ENCODE peak calls at places on chromosomes 2 and 18, in seven cellular contexts. J is choroid plexus epithelial cell, O is fibroblast of pulmonary artery, L is mesendoderm, T is bronchial epithelial cell, X is NCI-H2081, U is activated T-cell treated with anti-CD3 and anti-CD28 coated beads for 1 hour. Y is an unnamed sample.

GRCh38 chr2:178194600-178195389 is 483 bp downstream of the OSBPL6 start:
- DNase-seq in J (peak), O (peak), L (peak), T (peak), X (peak), U (no peak), Y (peak)

GRCh38 chr2:239608723-239609122 is 207.9 kb upstream of the HDAC4 start:
- DNase-seq in J (no peak), O (no peak), L (no peak), T (no peak), X (no peak), U (no peak), Y (no peak)

GRCh38 chr2:191604154-191604553 is 73.8 kb upstream of the NABP1 start:
- DNase-seq in J (no peak), O (no peak), L (no peak), T (no peak), X (no peak), U (no peak), Y (no peak)

GRCh38 chr2:168338803-168339437 is 91.5 kb upstream of the STK39 start:
- DNase-seq in J (no peak), O (no peak), L (no peak), T (no peak), X (no peak), U (no peak), Y (no peak)

GRCh38 chr18:49651033-49651432 is 89.2 kb downstream of the LIPG start:
- DNase-seq in J (no peak), O (no peak), L (no peak), T (no peak), X (no peak), U (no peak), Y (no peak)

GRCh38 chr18:45416168-45416567 is 199.1 kb upstream of the SLC14A2 start:
- DNase-seq in J (peak), O (no peak), L (no peak), T (no peak), X (peak), U (no peak), Y (peak)

GRCh38 chr2:10172033-10172865 is 49.7 kb downstream of the RRM2 start:
- DNase-seq in J (no peak), O (no peak), L (no peak), T (no peak), X (no peak), U (no peak), Y (no peak)

GRCh38 chr2:162266468-162266754 is 23.2 kb upstream of the FAP start:
- DNase-seq in J (no peak), O (peak), L (no peak), T (no peak), X (no peak), U (no peak), Y (no peak)

GRCh38 chr2:198440833-198441232 is 636.4 kb downstream of the PLCL1 start:
- DNase-seq in J (no peak), O (no peak), L (peak), T (peak), X (no peak), U (no peak), Y (no peak)

GRCh38 chr2:71655498-71655897 is 202.1 kb downstream of the DYSF start:
- DNase-seq in J (no peak), O (no peak), L (no peak), T (no peak), X (no peak), U (no peak), Y (no peak)

GRCh38 chr2:70777450-70777849 is 9.4 kb upstream of the ADD2 start:
- DNase-seq in J (no peak), O (no peak), L (no peak), T (peak), X (no peak), U (no peak), Y (no peak)

GRCh38 chr2:212170382-212170781 is 368.2 kb downstream of the ERBB4 start:
- DNase-seq in J (no peak), O (no peak), L (no peak), T (no peak), X (no peak), U (no peak), Y (no peak)

GRCh38 chr2:28810384-28811285 is at the start of gene SPDYA:
- DNase-seq in J (peak), O (peak), L (peak), T (peak), X (no peak), U (peak), Y (peak)

GRCh38 chr18:76908277-76908676 is 85.9 kb downstream of the ZNF236 start:
- DNase-seq in J (no peak), O (no peak), L (no peak), T (no peak), X (no peak), U (no peak), Y (no peak)

GRCh38 chr2:105379741-105380186 is 19.1 kb downstream of the FHL2 start:
- DNase-seq in J (peak), O (no peak), L (no peak), T (peak), X (no peak), U (no peak), Y (no peak)

GRCh38 chr2:233096006-233096405 is 35.9 kb downstream of the INPP5D start:
- DNase-seq in J (no peak), O (no peak), L (no peak), T (no peak), X (no peak), U (no peak), Y (no peak)

GRCh38 chr2:107466241-107466640 is 360.5 kb upstream of the RGPD4 start:
- DNase-seq in J (no peak), O (no peak), L (no peak), T (no peak), X (no peak), U (no peak), Y (no peak)

GRCh38 chr2:67037655-67038054 is 359.5 kb upstream of the ETAA1 start:
- DNase-seq in J (no peak), O (no peak), L (no peak), T (no peak), X (peak), U (no peak), Y (no peak)

GRCh38 chr2:200966770-200967169 is 3.3 kb upstream of the ORC2 start:
- DNase-seq in J (peak), O (peak), L (peak), T (peak), X (no peak), U (no peak), Y (peak)

GRCh38 chr2:15050483-15050882 is 418.0 kb downstream of the LRATD1 start:
- DNase-seq in J (no peak), O (no peak), L (no peak), T (peak), X (peak), U (no peak), Y (peak)

GRCh38 chr2:42753188-42753813 is 10.6 kb downstream of the OXER1 start:
- DNase-seq in J (no peak), O (no peak), L (no peak), T (no peak), X (no peak), U (no peak), Y (no peak)

GRCh38 chr2:37552339-37552738 is 119.1 kb downstream of the CDC42EP3 start:
- DNase-seq in J (no peak), O (no peak), L (no peak), T (peak), X (no peak), U (no peak), Y (no peak)

GRCh38 chr2:232750135-232750671 is 26.2 kb downstream of the KCNJ13 start:
- DNase-seq in J (no peak), O (no peak), L (no peak), T (no peak), X (no peak), U (no peak), Y (no peak)

GRCh38 chr2:152598975-152599724 is 118.1 kb downstream of the PRPF40A start:
- DNase-seq in J (no peak), O (no peak), L (no peak), T (peak), X (no peak), U (no peak), Y (no peak)

GRCh38 chr2:200786826-200787225 is 24.9 kb upstream of the BZW1 start:
- DNase-seq in J (peak), O (peak), L (no peak), T (peak), X (no peak), U (no peak), Y (peak)

GRCh38 chr18:10863026-10863425 is 286.3 kb downstream of the PIEZO2 start:
- DNase-seq in J (peak), O (peak), L (no peak), T (no peak), X (no peak), U (no peak), Y (no peak)

GRCh38 chr18:25144835-25145234 is 207.1 kb downstream of the ZNF521 start:
- DNase-seq in J (peak), O (peak), L (no peak), T (no peak), X (no peak), U (no peak), Y (peak)

GRCh38 chr2:39094717-39095363 is 26.0 kb downstream of the SOS1 start:
- DNase-seq in J (peak), O (peak), L (no peak), T (no peak), X (no peak), U (no peak), Y (peak)

Y was measured in adipocyte.